ENCODE peak calls at places on chromosomes 7 and 10, in four cellular contexts. X, D, C and R are unnamed samples.

GRCh38 chr10:5584895-5585516 is 60.2 kb downstream of the CALML3 start:
- DNase-seq in X (no peak), C (peak), D (peak), R (no peak)

GRCh38 chr7:85828654-85829053 is 641.8 kb upstream of the SEMA3D start:
- DNase-seq in C (no peak), D (no peak), X (no peak), R (no peak)

GRCh38 chr7:127189074-127189473 is 63.7 kb downstream of the GRM8 start:
- DNase-seq in C (no peak), D (no peak), X (no peak), R (no peak)

GRCh38 chr7:92698237-92698841 is 108.1 kb upstream of the FAM133B start:
- DNase-seq in X (no peak), D (no peak), C (peak), R (no peak)

GRCh38 chr10:79082631-79083581 is 14.1 kb downstream of the ZMIZ1 start:
- DNase-seq in X (no peak), C (no peak), D (no peak), R (no peak)

GRCh38 chr10:13921941-13922340 is 335.2 kb downstream of the PRPF18 start:
- DNase-seq in D (no peak), C (no peak), X (no peak), R (no peak)

GRCh38 chr10:64110079-64110478 is 588.9 kb downstream of the REEP3 start:
- DNase-seq in C (no peak), X (no peak), D (no peak), R (no peak)

GRCh38 chr10:124045794-124046355 is 47.5 kb downstream of the CHST15 start:
- DNase-seq in D (no peak), X (no peak), C (no peak), R (no peak)

GRCh38 chr7:105791926-105792325 is 84.5 kb downstream of the ATXN7L1 start:
- DNase-seq in X (no peak), D (no peak), C (no peak), R (no peak)

GRCh38 chr10:92691042-92691590 is 1.4 kb downstream of the HHEX start:
- DNase-seq in C (no peak), D (no peak), X (no peak), R (peak)

GRCh38 chr10:113894581-113894980 is 40.1 kb downstream of the NHLRC2 start:
- DNase-seq in X (no peak), C (no peak), D (no peak), R (no peak)

GRCh38 chr7:143322646-143323343 is 6.9 kb downstream of the CLCN1 start:
- DNase-seq in C (no peak), D (no peak), X (no peak), R (no peak)

GRCh38 chr10:56633876-56634452 is 272.9 kb upstream of the ZWINT start:
- DNase-seq in D (no peak), C (no peak), X (no peak), R (no peak)

GRCh38 chr10:92848037-92848440 is 281 bp upstream of the EXOC6 start:
- DNase-seq in X (no peak), D (no peak), C (no peak), R (no peak)

GRCh38 chr7:47852330-47853245 is 95.7 kb downstream of the PKD1L1 start:
- DNase-seq in X (no peak), D (no peak), C (peak), R (no peak)

GRCh38 chr10:129505500-129506075 is 38.5 kb downstream of the MGMT start:
- DNase-seq in D (no peak), C (no peak), X (no peak), R (no peak)

GRCh38 chr10:47326927-47327330 is 4.7 kb downstream of the GDF2 start:
- DNase-seq in X (no peak), D (no peak), C (no peak), R (no peak)

GRCh38 chr10:12191715-12192114 is 4.0 kb downstream of the NUDT5 start:
- DNase-seq in X (no peak), D (no peak), C (no peak), R (no peak)

GRCh38 chr10:26579256-26580063 is 118.0 kb upstream of the PDSS1 start:
- DNase-seq in D (no peak), C (no peak), X (no peak), R (no peak)

GRCh38 chr7:92634924-92635519 is 44.8 kb upstream of the FAM133B start:
- DNase-seq in X (no peak), C (peak), D (no peak), R (no peak)

GRCh38 chr7:42035205-42035604 is 201.8 kb downstream of the GLI3 start:
- DNase-seq in D (no peak), C (no peak), X (no peak), R (no peak)

GRCh38 chr7:52100-52499 is 140.3 kb upstream of the FAM20C start:
- DNase-seq in D (no peak), X (no peak), C (no peak), R (no peak)

GRCh38 chr10:29273478-29273877 is 15.4 kb upstream of the LYZL1 start:
- DNase-seq in D (no peak), C (no peak), X (no peak), R (no peak)

GRCh38 chr7:23864984-23865383 is 155.0 kb downstream of the STK31 start:
- DNase-seq in D (no peak), X (no peak), C (no peak), R (no peak)

GRCh38 chr10:28171468-28172235 is 131.2 kb downstream of the MPP7 start:
- DNase-seq in C (no peak), D (no peak), X (no peak), R (no peak)

GRCh38 chr7:139704308-139704879 is 73.4 kb downstream of the HIPK2 start:
- DNase-seq in C (no peak), D (no peak), X (no peak), R (no peak)

GRCh38 chr7:2841907-2842306 is 2.2 kb downstream of the GNA12 start:
- DNase-seq in C (no peak), D (no peak), X (no peak), R (no peak)

GRCh38 chr10:103265712-103266329 is 11.1 kb upstream of the INA start:
- DNase-seq in D (peak), C (peak), X (no peak), R (peak)

GRCh38 chr10:4346257-4346656 is 479.8 kb upstream of the AKR1E2 start:
- DNase-seq in X (no peak), D (no peak), C (no peak), R (no peak)

GRCh38 chr7:63925262-63925625 is 73.4 kb upstream of the ZNF722 start:
- DNase-seq in C (no peak), X (no peak), D (no peak), R (peak)

GRCh38 chr7:148994576-148994975 is 33.7 kb downstream of the PDIA4 start:
- DNase-seq in X (no peak), C (no peak), D (peak), R (no peak)

GRCh38 chr7:134695321-134695860 is 48.7 kb downstream of the BPGM start:
- DNase-seq in D (no peak), C (peak), X (no peak), R (no peak)

GRCh38 chr7:31003721-31004120 is 40.0 kb downstream of the GHRHR start:
- DNase-seq in X (no peak), D (peak), C (no peak), R (no peak)

GRCh38 chr7:50851891-50852290 is 69.2 kb upstream of the GRB10 start:
- DNase-seq in D (no peak), X (no peak), C (no peak), R (no peak)

GRCh38 chr7:13416071-13416470 is 573.4 kb downstream of the ETV1 start:
- DNase-seq in X (no peak), C (no peak), D (no peak), R (no peak)

GRCh38 chr10:112585960-112586359 is 138.9 kb downstream of the VTI1A start:
- DNase-seq in D (no peak), C (peak), X (no peak), R (no peak)